ENCODE peak calls at places on chromosomes 7 and 10, in eight cellular contexts. U is PC-3, H is HCT116, F is fibroblast of lung, Q is DND-41, L is mammary epithelial cell, V is astrocyte, G is hepatocyte. O is an unnamed sample. For H4K20me1, the result is how much of the 10 kb centered on the place peaks cover.

GRCh38 chr7:540579-540978 is 20.9 kb upstream of the PDGFA start:
- DNase-seq in V (no peak), F (no peak), G (no peak), H (no peak), L (no peak), Q (no peak), U (no peak), O (no peak)

GRCh38 chr7:124101173-124101768 is 68.4 kb upstream of the TMEM229A start:
- DNase-seq in U (peak), V (no peak), F (no peak), Q (no peak), G (peak), H (peak), L (no peak), O (no peak)

GRCh38 chr7:106736508-106737201 is 75.7 kb upstream of the CCDC71L start:
- DNase-seq in V (peak), L (peak), H (peak), G (peak), Q (peak), F (peak), U (peak), O (peak)

GRCh38 chr7:116258734-116259133 is 48.4 kb downstream of the TES start:
- DNase-seq in H (peak), L (peak), U (peak), F (peak), G (peak), V (no peak), Q (peak), O (no peak)

GRCh38 chr10:101558206-101558605 is 29.9 kb downstream of the POLL start:
- DNase-seq in V (no peak), U (no peak), H (no peak), Q (peak), G (no peak), L (peak), F (no peak), O (no peak)

GRCh38 chr10:62373995-62374861 is at the start of gene ZNF365:
- DNase-seq in F (peak), G (peak), Q (no peak), L (peak), H (peak), V (peak), U (peak), O (peak)

GRCh38 chr7:155796381-155797261 is 15.6 kb downstream of the SHH start:
- DNase-seq in Q (peak), F (no peak), G (peak), V (no peak), U (peak), H (no peak), L (no peak), O (peak)

GRCh38 chr10:70255329-70256299 is 22.4 kb upstream of the PPA1 start:
- DNase-seq in U (peak), V (peak), G (no peak), F (peak), H (peak), Q (no peak), L (peak), O (no peak)

GRCh38 chr7:1812693-1813393 is 142.8 kb downstream of the ELFN1 start:
- DNase-seq in L (no peak), F (no peak), Q (no peak), V (no peak), G (no peak), U (no peak), H (no peak), O (peak)

GRCh38 chr10:8919291-8919690 is 864.8 kb downstream of the GATA3 start:
- DNase-seq in U (peak), L (peak), G (no peak), Q (no peak), V (peak), F (peak), H (no peak), O (no peak)

GRCh38 chr10:52216852-52217251 is 97.2 kb upstream of the DKK1 start:
- DNase-seq in Q (peak), F (peak), H (no peak), V (peak), U (peak), G (peak), L (peak), O (peak)

GRCh38 chr7:33813331-33813730 is 92.0 kb upstream of the BMPER start:
- DNase-seq in G (no peak), H (no peak), V (peak), U (no peak), F (peak), L (no peak), Q (no peak), O (no peak)

GRCh38 chr7:33816106-33816505 is 89.2 kb upstream of the BMPER start:
- DNase-seq in Q (no peak), L (no peak), G (no peak), V (no peak), F (no peak), U (no peak), H (no peak), O (no peak)

GRCh38 chr7:33814400-33814799 is 90.9 kb upstream of the BMPER start:
- DNase-seq in G (no peak), F (no peak), Q (no peak), V (no peak), L (no peak), H (no peak), U (no peak), O (no peak)

GRCh38 chr7:33819658-33820057 is 85.7 kb upstream of the BMPER start:
- DNase-seq in H (no peak), Q (no peak), F (no peak), V (no peak), U (no peak), G (no peak), L (no peak), O (no peak)

DNA sequence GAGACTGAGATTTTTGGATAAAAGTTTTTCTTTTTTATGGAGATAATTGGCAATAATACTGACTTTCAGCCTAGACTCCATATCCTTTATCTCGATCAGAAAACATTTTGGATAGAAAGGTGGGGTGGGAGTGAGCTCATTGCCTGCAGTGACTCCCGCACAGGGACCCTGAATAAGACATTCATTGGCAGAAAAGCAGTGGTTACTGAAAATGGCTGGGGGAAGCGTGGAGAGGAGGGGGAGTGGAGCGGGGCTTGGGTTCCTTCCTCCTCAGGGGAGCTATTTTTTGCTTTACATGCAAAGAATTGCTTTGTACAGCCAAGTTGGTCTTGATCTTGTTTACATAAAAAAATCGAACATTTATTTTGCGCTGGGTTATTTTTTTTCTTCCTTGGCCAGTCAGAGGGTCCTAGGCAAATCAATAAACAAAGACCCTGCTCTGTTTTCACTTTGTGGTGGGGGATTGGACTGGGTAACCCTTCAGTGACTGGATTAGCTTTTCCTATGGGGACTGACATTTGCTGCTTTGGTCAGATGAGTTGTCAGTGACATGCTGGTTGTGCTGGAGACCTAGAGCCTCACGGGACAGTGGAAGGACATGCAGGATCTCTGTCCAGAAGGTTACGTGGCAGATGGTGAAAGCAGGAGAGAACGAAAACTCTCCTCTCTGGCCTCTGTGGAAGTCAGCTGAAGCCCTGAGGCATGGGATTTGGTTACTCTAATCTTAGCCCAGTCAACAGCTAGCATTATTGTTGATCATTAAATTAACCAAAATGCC is 90.2 kb upstream of the BMPER start:
- DNase-seq in V (no peak), H (no peak), U (no peak), F (no peak), Q (no peak), L (no peak), G (no peak), O (no peak)
- H3K4me3 ChIP-seq in V (no peak), H (no peak), U (peak), F (peak), Q (no peak), L (no peak), G (no peak), O (peak)

GRCh38 chr10:91800192-91800591 is 2.0 kb downstream of the TNKS2 start:
- DNase-seq in G (no peak), L (no peak), U (no peak), V (no peak), H (no peak), Q (no peak), F (no peak), O (no peak)
- H4K20me1 ChIP-seq in G (half or more), L (under half), U (under half), V (half or more), H (under half), Q (under half), F (under half), O (under half)

DNA sequence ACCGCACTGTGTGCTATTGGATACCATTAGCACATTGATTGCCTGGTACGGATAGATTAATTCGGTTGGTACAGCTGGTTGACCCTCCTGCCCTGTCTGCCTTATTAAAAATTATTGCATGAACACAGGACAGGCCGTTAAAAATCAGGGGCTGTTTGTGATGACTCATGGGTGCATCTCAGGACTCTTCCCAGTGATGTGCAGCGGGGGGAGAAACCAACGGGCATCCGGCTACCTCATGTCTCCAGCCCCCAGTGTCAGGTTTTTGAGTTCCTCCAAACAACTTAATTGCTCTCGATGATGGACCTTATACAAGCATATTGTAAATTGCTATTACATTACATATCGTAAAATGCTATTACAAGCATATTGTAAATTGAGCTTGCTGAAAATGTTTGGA is 80.5 kb upstream of the BTBD16 start:
- DNase-seq in Q (no peak), L (no peak), G (no peak), V (no peak), F (no peak), H (no peak), U (peak), O (peak)
- H3K4me3 ChIP-seq in Q (no peak), L (no peak), G (no peak), V (no peak), F (no peak), H (no peak), U (no peak), O (no peak)

GRCh38 chr10:33820531-33820930 is 486.1 kb upstream of the NRP1 start:
- DNase-seq in H (no peak), U (no peak), Q (no peak), V (no peak), F (no peak), G (no peak), L (no peak), O (no peak)

GRCh38 chr10:33815776-33816175 is 481.3 kb upstream of the NRP1 start:
- DNase-seq in U (no peak), Q (no peak), L (no peak), H (no peak), V (no peak), F (no peak), G (no peak), O (no peak)

GRCh38 chr10:33818343-33818742 is 483.9 kb upstream of the NRP1 start:
- DNase-seq in L (no peak), U (no peak), F (no peak), V (no peak), Q (no peak), H (no peak), G (no peak), O (no peak)

GRCh38 chr10:33819206-33819605 is 484.7 kb upstream of the NRP1 start:
- DNase-seq in V (peak), F (peak), G (no peak), L (no peak), U (no peak), H (no peak), Q (no peak), O (no peak)

DNA sequence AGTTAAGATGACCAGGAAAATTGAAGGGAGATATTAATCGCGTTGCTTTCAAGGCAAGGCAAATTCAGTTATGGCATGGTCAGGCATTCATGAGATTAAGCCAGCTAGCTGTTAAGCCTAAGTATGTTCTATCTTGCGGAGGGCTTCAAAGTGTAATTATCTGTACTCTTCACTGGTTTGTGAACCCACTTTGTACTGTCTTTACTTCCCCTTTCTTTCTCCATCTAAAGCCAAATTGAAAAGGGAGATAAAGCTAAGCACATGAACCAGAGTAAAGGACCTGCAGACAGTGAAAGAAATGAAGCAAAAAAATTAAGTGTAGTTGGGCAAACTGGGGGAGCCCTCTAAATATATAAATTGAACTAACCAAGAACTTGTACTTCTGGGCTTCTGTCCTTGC is 483.2 kb upstream of the NRP1 start:
- DNase-seq in H (no peak), V (no peak), L (no peak), G (no peak), Q (no peak), F (no peak), U (no peak), O (no peak)
- H4K20me1 ChIP-seq in H (under half), V (under half), L (under half), G (under half), Q (under half), F (under half), U (under half), O (under half)